ENCODE peak calls at places on chromosomes 5 and 9, in six cellular contexts. W is hypothalamus, G is NCI-H2171, S is NCI-H2107, E is lung, X is ACHN. Y is an unnamed sample.

GRCh38 chr9:107336718-107337360 is 53.8 kb downstream of the RAD23B start:
- DNase-seq in S (no peak), X (no peak), G (no peak), E (no peak), W (no peak), Y (peak; percentile 83)

GRCh38 chr5:125455041-125455440 is 708.6 kb upstream of the ZNF608 start:
- DNase-seq in G (no peak), E (no peak), X (no peak), S (no peak), W (no peak), Y (no peak)

GRCh38 chr5:129031886-129032683 is 62.5 kb upstream of the ISOC1 start:
- DNase-seq in X (no peak), W (no peak), E (no peak), G (no peak), S (no peak), Y (no peak)

GRCh38 chr5:74075496-74075895 is 449.5 kb downstream of the ARHGEF28 start:
- DNase-seq in X (no peak), G (no peak), E (no peak), W (no peak), S (no peak), Y (no peak)

GRCh38 chr5:24222866-24223265 is 421.9 kb downstream of the CDH10 start:
- DNase-seq in X (no peak), G (no peak), S (no peak), E (no peak), W (no peak), Y (no peak)

GRCh38 chr5:155260798-155261197 is 247.2 kb downstream of the KIF4B start:
- DNase-seq in E (no peak), G (peak; percentile 53), W (no peak), X (peak; percentile 26), S (no peak), Y (no peak)

GRCh38 chr5:110085826-110086225 is 396.1 kb downstream of the MAN2A1 start:
- DNase-seq in S (no peak), X (no peak), G (no peak), W (no peak), E (no peak), Y (no peak)

GRCh38 chr5:94499806-94500205 is 118.6 kb downstream of the KIAA0825 start:
- DNase-seq in S (no peak), X (no peak), G (no peak), W (no peak), E (no peak), Y (no peak)

GRCh38 chr9:99050292-99050911 is 54.5 kb upstream of the TGFBR1 start:
- DNase-seq in E (no peak), X (no peak), W (no peak), S (no peak), G (no peak), Y (no peak)

Y was measured in ureter.